ENCODE peak calls at places on chromosomes 7 and 10, in eight cellular contexts. Z is transverse colon, P is uterus, E is spleen, X is endothelial cell of umbilical vein, Y is neuronal stem cell, G is fibroblast of lung, A is SJSA1. F is an unnamed sample.

GRCh38 chr10:43842072-43842471 is 193.4 kb upstream of the ZNF32 start:
- DNase-seq in Z (no peak), P (no peak), E (no peak), X (no peak), Y (no peak), G (no peak), A (no peak), F (no peak)

GRCh38 chr10:93417264-93417663 is 64.9 kb downstream of the MYOF start:
- DNase-seq in Z (no peak), P (no peak), E (no peak), X (no peak), Y (no peak), G (no peak), A (no peak), F (no peak)

GRCh38 chr7:7761340-7761973 is 43.0 kb upstream of the RPA3 start:
- DNase-seq in Z (no peak), P (no peak), E (no peak), X (peak; percentile 58), Y (no peak), G (peak; percentile 83), A (peak; percentile 39), F (no peak)

GRCh38 chr10:57664815-57665214 is 602.9 kb downstream of the IPMK start:
- DNase-seq in Z (no peak), P (no peak), E (no peak), X (no peak), Y (no peak), G (no peak), A (peak; percentile 4), F (no peak)

GRCh38 chr7:101113860-101114259 is 13.0 kb upstream of the SERPINE1 start:
- DNase-seq in Z (no peak), P (no peak), E (no peak), X (no peak), Y (no peak), G (no peak), A (no peak), F (no peak)

GRCh38 chr10:100340948-100341847 is 5.8 kb upstream of the SCD start:
- DNase-seq in Z (no peak), P (no peak), E (peak; percentile 77), X (no peak), Y (no peak), G (peak; percentile 63), A (no peak), F (no peak)

GRCh38 chr7:55774327-55775050 is 88.1 kb downstream of the SEPTIN14 start:
- DNase-seq in Z (no peak), P (no peak), E (no peak), X (no peak), Y (no peak), G (no peak), A (no peak), F (peak; percentile 41)

GRCh38 chr7:34339061-34339526 is 318.9 kb upstream of the NPSR1 start:
- DNase-seq in Z (no peak), P (no peak), E (no peak), X (peak; percentile 33), Y (no peak), G (no peak), A (no peak), F (peak; percentile 50)

GRCh38 chr10:73865459-73866442 is 8.6 kb downstream of the CAMK2G start:
- DNase-seq in Z (peak; percentile 61), P (no peak), E (peak; percentile 94), X (no peak), Y (no peak), G (no peak), A (no peak), F (no peak)

GRCh38 chr10:69483988-69484387 is 32.7 kb downstream of the TSPAN15 start:
- DNase-seq in Z (no peak), P (no peak), E (no peak), X (no peak), Y (no peak), G (no peak), A (no peak), F (no peak)

GRCh38 chr7:107937514-107937913 is 46.5 kb downstream of the DLD start:
- DNase-seq in Z (no peak), P (no peak), E (no peak), X (no peak), Y (no peak), G (no peak), A (no peak), F (peak; percentile 39)

GRCh38 chr7:127920787-127921438 is 110.3 kb downstream of the LRRC4 start:
- DNase-seq in Z (no peak), P (no peak), E (no peak), X (no peak), Y (no peak), G (peak; percentile 87), A (no peak), F (no peak)

GRCh38 chr10:88620441-88620840 is 33.9 kb downstream of the LIPJ start:
- DNase-seq in Z (no peak), P (no peak), E (no peak), X (no peak), Y (no peak), G (no peak), A (no peak), F (no peak)

GRCh38 chr10:69312537-69312936 is 34.2 kb downstream of the HK1 start:
- DNase-seq in Z (no peak), P (no peak), E (no peak), X (no peak), Y (no peak), G (no peak), A (no peak), F (no peak)

GRCh38 chr7:49297958-49298357 is 373.6 kb downstream of the CDC14C start:
- DNase-seq in Z (no peak), P (no peak), E (no peak), X (no peak), Y (no peak), G (no peak), A (no peak), F (no peak)

GRCh38 chr10:22367471-22367870 is 22.2 kb downstream of the SPAG6 start:
- DNase-seq in Z (no peak), P (no peak), E (no peak), X (no peak), Y (no peak), G (no peak), A (no peak), F (no peak)

GRCh38 chr7:44432381-44432977 is 58.0 kb downstream of the NUDCD3 start:
- DNase-seq in Z (no peak), P (no peak), E (no peak), X (no peak), Y (no peak), G (no peak), A (no peak), F (no peak)

GRCh38 chr10:75718996-75719395 is 287.6 kb downstream of the LRMDA start:
- DNase-seq in Z (no peak), P (no peak), E (no peak), X (no peak), Y (no peak), G (peak; percentile 15), A (no peak), F (no peak)

GRCh38 chr7:157806711-157807110 is 469.9 kb downstream of the DNAJB6 start:
- DNase-seq in Z (no peak), P (no peak), E (no peak), X (no peak), Y (no peak), G (no peak), A (no peak), F (no peak)

DNA sequence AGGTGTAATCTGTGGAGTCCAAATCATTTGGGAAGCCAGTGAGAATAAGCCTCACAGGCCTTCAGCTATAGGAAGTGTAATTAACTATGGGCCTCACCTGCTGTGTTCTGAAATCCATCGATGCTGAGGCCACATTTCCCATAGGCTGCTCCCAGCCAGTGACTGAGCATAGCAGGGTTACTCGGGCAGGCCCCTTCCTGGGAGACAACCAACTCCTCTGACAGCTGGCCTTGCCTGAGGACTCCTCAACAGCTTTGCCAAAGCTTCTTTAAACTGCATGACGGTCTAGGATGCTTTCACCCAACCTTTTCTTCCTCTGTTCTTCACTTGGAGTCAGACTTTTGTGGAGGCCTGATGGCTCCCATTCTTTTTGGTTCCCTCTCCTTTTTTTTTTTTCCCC is 63.8 kb upstream of the SMNDC1 start:
- DNase-seq in Z (no peak), P (no peak), E (no peak), X (no peak), Y (no peak), G (no peak), A (no peak), F (no peak)
- H3K27ac ChIP-seq in Z (no peak overlapping the region), P (no peak overlapping the region), E (no peak overlapping the region), X (no peak overlapping the region), Y (no peak overlapping the region), G (no peak overlapping the region), A (no peak overlapping the region), F (no peak overlapping the region)

GRCh38 chr7:130141161-130141857 is 63.9 kb downstream of the TMEM209 start:
- DNase-seq in Z (peak; percentile 81), P (peak; percentile 84), E (peak; percentile 92), X (peak; percentile 48), Y (peak; percentile 82), G (peak; percentile 81), A (no peak), F (no peak)
- H3K27ac ChIP-seq in Z (peak overlapping the region; percentile 71), P (peak overlapping the region; percentile 86), E (peak overlapping the region; percentile 75), X (peak overlapping the region; percentile 5), Y (peak overlapping the region; percentile 89), G (peak overlapping the region; percentile 82), A (no peak overlapping the region), F (no peak overlapping the region)

DNA sequence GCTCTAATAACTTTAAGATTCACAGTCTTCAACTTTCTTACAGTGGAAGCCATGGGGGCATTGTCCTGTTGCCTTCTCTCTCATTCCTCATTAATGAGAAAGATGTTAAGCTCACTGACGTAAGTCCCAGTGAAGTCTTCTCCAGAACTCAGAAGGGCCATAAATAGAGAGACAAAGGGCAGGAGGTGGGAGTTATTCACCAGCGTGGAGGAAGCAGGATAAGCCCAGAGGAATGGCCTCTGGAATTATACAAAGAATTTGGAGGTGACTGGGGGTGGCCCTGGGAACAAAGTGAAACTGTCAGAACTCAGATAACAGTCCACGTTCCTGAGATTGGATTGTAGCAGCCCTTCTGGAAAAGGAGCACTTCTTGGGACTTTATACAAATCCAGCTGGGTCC is 52.4 kb downstream of the SORBS1 start:
- DNase-seq in Z (no peak), P (peak; percentile 50), E (no peak), X (peak; percentile 82), Y (peak; percentile 37), G (no peak), A (no peak), F (no peak)
- H3K27ac ChIP-seq in Z (peak overlapping the region; percentile 78), P (peak overlapping the region; percentile 85), E (peak overlapping the region; percentile 32), X (peak overlapping the region; percentile 76), Y (peak overlapping the region; percentile 79), G (no peak overlapping the region), A (no peak overlapping the region), F (no peak overlapping the region)

DNA sequence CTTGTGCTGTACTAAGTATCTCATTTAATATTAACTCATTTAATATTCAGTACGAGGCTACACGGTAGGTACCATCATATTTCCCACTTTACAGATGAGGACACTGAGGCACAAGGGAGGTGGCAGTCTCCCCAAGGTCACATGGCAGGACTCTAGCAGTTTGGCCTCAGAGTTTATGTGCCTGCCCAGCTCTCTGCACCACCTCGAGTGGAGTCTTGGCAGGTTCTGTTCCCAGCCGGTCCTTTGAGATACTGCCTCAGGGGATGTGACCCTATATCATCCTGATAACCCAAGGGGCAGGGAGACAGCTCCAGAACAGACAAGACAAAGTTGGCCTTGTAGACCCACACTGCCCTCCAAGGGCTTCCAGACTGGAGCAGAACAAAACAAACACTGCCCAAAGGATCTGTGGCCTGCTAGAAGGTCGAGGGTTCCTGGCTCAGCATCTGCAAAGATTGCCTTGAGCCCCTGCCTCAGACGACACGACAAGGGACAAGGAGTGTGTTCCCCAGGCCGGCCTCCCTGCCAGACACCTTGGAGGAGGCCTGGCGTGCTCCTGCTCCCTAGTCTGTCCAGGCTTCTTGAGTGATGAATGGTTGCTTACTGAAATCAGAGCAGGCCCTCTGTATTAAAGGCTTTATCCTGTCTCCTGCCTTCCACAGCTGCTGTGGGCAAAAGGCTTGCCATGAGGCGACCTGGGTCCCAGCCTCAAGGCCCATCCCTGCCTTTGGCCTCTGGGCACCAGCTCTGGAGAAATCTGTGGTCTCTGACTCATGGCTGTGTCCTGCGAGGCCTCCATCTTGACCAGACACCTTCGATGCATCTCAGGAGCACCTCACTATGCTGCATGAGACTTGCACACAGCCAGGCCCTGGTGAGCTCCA is 3.9 kb upstream of the PWWP2B start:
- DNase-seq in Z (peak; percentile 5), P (no peak), E (peak; percentile 69), X (no peak), Y (no peak), G (peak; percentile 16), A (no peak), F (no peak)
- H3K27ac ChIP-seq in Z (no peak overlapping the region), P (peak overlapping the region; percentile 14), E (peak overlapping the region; percentile 99), X (no peak overlapping the region), Y (no peak overlapping the region), G (no peak overlapping the region), A (no peak overlapping the region), F (no peak overlapping the region)